ENCODE peak calls at places on chromosomes 3 and 15, in seven cellular contexts. J is NCI-H524, D is GM12865, K is GM13976, O is NCI-H1092 treated with DMSO at 0.1 percent for 48 hours, R is pons, S is AG08395. Q is an unnamed sample.

GRCh38 chr3:373193-373784 is 176.7 kb downstream of the CHL1 start:
- DNase-seq in S (no peak), D (no peak), J (no peak), K (no peak), R (no peak), O (no peak), Q (no peak)

GRCh38 chr3:150599611-150600297 is 3.4 kb upstream of the SELENOT start:
- DNase-seq in J (no peak), R (no peak), O (no peak), K (peak; percentile 37), S (peak; percentile 32), D (peak; percentile 61), Q (peak; percentile 87)

GRCh38 chr3:142723665-142723967 is 218 bp upstream of the TRPC1 start:
- DNase-seq in D (no peak), O (no peak), J (no peak), K (no peak), R (no peak), S (no peak), Q (no peak)

GRCh38 chr3:56593455-56594158 is 36.6 kb downstream of the CCDC66 start:
- DNase-seq in R (no peak), S (no peak), D (no peak), O (no peak), J (no peak), K (no peak), Q (no peak)

GRCh38 chr15:77584201-77584600 is 48.5 kb downstream of the LINGO1 start:
- DNase-seq in O (no peak), J (no peak), K (no peak), R (no peak), S (no peak), D (no peak), Q (peak; percentile 16)

GRCh38 chr15:49155834-49156627 is 632 bp upstream of the COPS2 start:
- DNase-seq in O (no peak), K (no peak), R (no peak), J (no peak), S (peak; percentile 24), D (peak; percentile 9), Q (peak; percentile 63)

GRCh38 chr15:65163041-65163440 is 22.1 kb downstream of the CLPX start:
- DNase-seq in J (no peak), R (no peak), K (no peak), O (no peak), S (no peak), D (no peak), Q (peak; percentile 29)

GRCh38 chr3:141412087-141412935 is 44.0 kb downstream of the ZBTB38 start:
- DNase-seq in D (peak; percentile 73), K (peak; percentile 51), J (no peak), O (peak; percentile 81), R (peak; percentile 93), S (peak; percentile 62), Q (peak; percentile 96)

GRCh38 chr3:67648701-67649100 is 5.7 kb downstream of the SUCLG2 start:
- DNase-seq in D (no peak), J (no peak), S (no peak), R (no peak), O (no peak), K (no peak), Q (peak; percentile 19)

GRCh38 chr3:179071161-179071568 is 444 bp downstream of the ZMAT3 start:
- DNase-seq in J (peak; percentile 38), S (no peak), O (peak; percentile 60), K (peak; percentile 60), R (peak; percentile 60), D (peak; percentile 75), Q (no peak)

GRCh38 chr15:101126618-101127502 is 125.0 kb downstream of the CHSY1 start:
- DNase-seq in K (no peak), D (peak; percentile 42), S (peak; percentile 24), O (no peak), R (no peak), J (peak; percentile 81), Q (peak; percentile 77)

GRCh38 chr15:60416519-60416918 is 18.7 kb upstream of the ANXA2 start:
- DNase-seq in R (no peak), O (no peak), J (no peak), D (no peak), K (no peak), S (no peak), Q (no peak)

GRCh38 chr3:180633722-180634121 is 31.8 kb downstream of the TTC14 start:
- DNase-seq in K (no peak), J (no peak), R (no peak), O (no peak), D (peak; percentile 13), S (no peak), Q (no peak)

GRCh38 chr3:99895706-99896441 is 78.2 kb downstream of the CMSS1 start:
- DNase-seq in K (no peak), O (no peak), J (no peak), R (no peak), S (peak; percentile 67), D (no peak), Q (peak; percentile 96)

GRCh38 chr3:177724020-177724638 is 526.8 kb upstream of the TBL1XR1 start:
- DNase-seq in J (no peak), D (no peak), K (no peak), R (peak; percentile 77), S (no peak), O (peak; percentile 97), Q (peak; percentile 14)

GRCh38 chr3:177262396-177262795 is 65.1 kb upstream of the TBL1XR1 start:
- DNase-seq in O (no peak), D (no peak), R (no peak), J (no peak), K (no peak), S (peak; percentile 45), Q (peak; percentile 30)

GRCh38 chr3:15405448-15406050 is 21.8 kb downstream of the METTL6 start:
- DNase-seq in K (peak; percentile 57), R (peak; percentile 76), S (peak; percentile 64), D (peak; percentile 77), O (peak; percentile 53), J (no peak), Q (peak; percentile 67)

GRCh38 chr3:16350953-16351318 is 85.9 kb downstream of the OXNAD1 start:
- DNase-seq in S (no peak), D (no peak), R (no peak), J (no peak), O (no peak), K (no peak), Q (no peak)

GRCh38 chr3:129604223-129604941 is 2.1 kb downstream of the PLXND1 start:
- DNase-seq in J (no peak), K (no peak), O (no peak), D (no peak), R (no peak), S (no peak), Q (no peak)

GRCh38 chr3:55483196-55484095 is 3.7 kb downstream of the WNT5A start:
- DNase-seq in R (no peak), K (peak; percentile 35), S (no peak), D (no peak), O (no peak), J (no peak), Q (peak; percentile 62)

GRCh38 chr3:106473576-106474506 is 605.0 kb upstream of the CBLB start:
- DNase-seq in S (no peak), K (no peak), R (no peak), D (no peak), O (no peak), J (no peak), Q (no peak)

GRCh38 chr3:106528932-106529331 is 660.1 kb upstream of the CBLB start:
- DNase-seq in O (no peak), R (no peak), D (no peak), J (no peak), S (no peak), K (no peak), Q (no peak)

GRCh38 chr3:114745322-114746240 is 401.5 kb downstream of the ZBTB20 start:
- DNase-seq in S (peak; percentile 81), J (no peak), D (no peak), O (no peak), R (peak; percentile 35), K (no peak), Q (peak; percentile 83)

GRCh38 chr3:30294241-30294667 is 312.1 kb upstream of the TGFBR2 start:
- DNase-seq in K (no peak), S (no peak), O (no peak), R (no peak), J (no peak), D (no peak), Q (peak; percentile 49)

GRCh38 chr3:46882377-46883015 is 5.0 kb downstream of the PTH1R start:
- DNase-seq in J (no peak), S (no peak), K (no peak), O (no peak), D (peak; percentile 12), R (no peak), Q (peak; percentile 48)

GRCh38 chr3:104359546-104359945 is 1007.2 kb upstream of the ALCAM start:
- DNase-seq in R (no peak), J (no peak), D (no peak), K (no peak), S (peak; percentile 74), O (no peak), Q (peak; percentile 95)

GRCh38 chr3:191414732-191415131 is 46.2 kb upstream of the PYDC2 start:
- DNase-seq in K (no peak), O (no peak), R (no peak), S (no peak), D (no peak), J (no peak), Q (no peak)

GRCh38 chr3:126487151-126487771 is 11.6 kb upstream of the ZXDC start:
- DNase-seq in D (no peak), J (no peak), R (no peak), O (no peak), S (peak; percentile 26), K (no peak), Q (peak; percentile 59)

GRCh38 chr15:44882499-44882968 is 74.0 kb upstream of the TERB2 start:
- DNase-seq in S (no peak), D (peak; percentile 93), J (no peak), R (no peak), O (no peak), K (peak; percentile 28), Q (no peak)

GRCh38 chr3:32821686-32822296 is 4.0 kb downstream of the TRIM71 start:
- DNase-seq in J (no peak), K (no peak), S (no peak), D (no peak), O (no peak), R (no peak), Q (no peak)

GRCh38 chr3:156285626-156286025 is 165.2 kb downstream of the KCNAB1 start:
- DNase-seq in O (no peak), K (no peak), J (no peak), S (no peak), R (no peak), D (no peak), Q (no peak)

GRCh38 chr3:134464693-134465385 is 20.9 kb downstream of the ANAPC13 start:
- DNase-seq in D (no peak), S (no peak), J (no peak), K (no peak), R (no peak), O (no peak), Q (no peak)

GRCh38 chr3:114442251-114442650 is 148.4 kb downstream of the TIGIT start:
- DNase-seq in K (no peak), R (no peak), O (no peak), D (no peak), S (peak; percentile 41), J (no peak), Q (peak; percentile 72)

GRCh38 chr3:147915057-147915456 is 505.9 kb downstream of the ZIC1 start:
- DNase-seq in J (no peak), R (no peak), D (peak; percentile 53), K (no peak), O (no peak), S (peak; percentile 12), Q (peak; percentile 64)

GRCh38 chr3:141493152-141493551 is 6.3 kb downstream of the RASA2 start:
- DNase-seq in S (no peak), K (no peak), R (no peak), O (no peak), D (no peak), J (no peak), Q (no peak)

GRCh38 chr15:23395030-23395692 is 40.6 kb downstream of the GOLGA8S start:
- DNase-seq in K (no peak), D (no peak), J (no peak), R (no peak), S (no peak), O (no peak), Q (no peak)